ENCODE peak calls at places on chromosomes 16 and 17, in four cellular contexts. K is sigmoid colon, M is left ventricle myocardium inferior, L is HL-60. Y is an unnamed sample. For H3K27me3, the result is how much of the 10 kb centered on the place peaks cover.

GRCh38 chr16:47258874-47259461 is 115.2 kb upstream of the NETO2 start:
- DNase-seq in K (no peak), M (no peak), L (peak), Y (no peak)

GRCh38 chr17:19002805-19003542 is 1.6 kb downstream of the FAM83G start:
- DNase-seq in K (no peak), M (no peak), L (no peak), Y (no peak)

GRCh38 chr16:9225527-9226316 is 134.3 kb downstream of the HAPSTR1 start:
- DNase-seq in K (peak), M (no peak), L (peak), Y (no peak)

GRCh38 chr17:52024296-52024870 is 134.1 kb downstream of the CA10 start:
- DNase-seq in K (no peak), M (no peak), L (no peak), Y (no peak)

GRCh38 chr16:88539261-88539651 is 30.9 kb upstream of the ZC3H18 start:
- DNase-seq in K (no peak), M (no peak), L (no peak), Y (no peak)

GRCh38 chr17:40530988-40531971 is 29.9 kb upstream of the TNS4 start:
- DNase-seq in K (peak), M (no peak), L (no peak), Y (no peak)

GRCh38 chr16:89319883-89320716 is 102.6 kb downstream of the ZNF778 start:
- DNase-seq in K (peak), M (no peak), L (no peak), Y (peak)

GRCh38 chr16:28104404-28104803 is 40.9 kb upstream of the GSG1L start:
- DNase-seq in K (no peak), M (no peak), L (no peak), Y (no peak)

GRCh38 chr16:21628772-21629171 is 23.6 kb downstream of the IGSF6 start:
- DNase-seq in K (no peak), M (no peak), L (no peak), Y (no peak)

GRCh38 chr17:48561894-48562810 is 16.0 kb downstream of the HOXB4 start:
- DNase-seq in K (no peak), M (no peak), L (no peak), Y (no peak)

GRCh38 chr16:14014284-14014625 is 56.9 kb upstream of the MRTFB start:
- DNase-seq in K (no peak), M (no peak), L (no peak), Y (no peak)

DNA sequence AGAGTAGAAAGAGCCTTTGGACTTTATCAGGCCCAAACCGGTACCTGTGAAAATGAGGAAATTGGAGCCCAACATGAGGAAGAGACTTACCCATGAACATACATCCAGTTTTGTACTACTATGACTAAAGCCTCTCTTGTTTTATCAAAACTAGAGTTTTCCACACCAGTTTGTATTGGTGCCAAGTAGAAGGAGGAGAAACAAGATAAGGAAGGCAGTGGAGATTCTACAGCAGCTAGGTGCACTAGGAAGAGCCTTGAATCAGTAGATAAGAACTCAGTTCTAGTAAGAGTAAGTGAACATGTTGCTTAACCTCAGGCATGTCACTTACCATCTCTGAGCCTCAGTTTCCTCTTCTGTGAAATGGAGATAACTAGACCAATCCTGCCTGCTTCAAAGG is 13.7 kb upstream of the TMEM132E start:
- DNase-seq in K (no peak), M (no peak), L (no peak), Y (no peak)
- H3K27me3 ChIP-seq in K (under half), M (half or more), L (under half), Y (under half)

GRCh38 chr16:56894331-56894917 is 29.4 kb downstream of the SLC12A3 start:
- DNase-seq in K (no peak), M (no peak), L (no peak), Y (no peak)

GRCh38 chr16:56891685-56892084 is 26.7 kb downstream of the SLC12A3 start:
- DNase-seq in K (no peak), M (no peak), L (no peak), Y (no peak)

GRCh38 chr16:56895813-56896212 is 30.8 kb downstream of the SLC12A3 start:
- DNase-seq in K (no peak), M (no peak), L (no peak), Y (no peak)

GRCh38 chr16:56889206-56889605 is 24.2 kb downstream of the SLC12A3 start:
- DNase-seq in K (no peak), M (no peak), L (no peak), Y (no peak)

DNA sequence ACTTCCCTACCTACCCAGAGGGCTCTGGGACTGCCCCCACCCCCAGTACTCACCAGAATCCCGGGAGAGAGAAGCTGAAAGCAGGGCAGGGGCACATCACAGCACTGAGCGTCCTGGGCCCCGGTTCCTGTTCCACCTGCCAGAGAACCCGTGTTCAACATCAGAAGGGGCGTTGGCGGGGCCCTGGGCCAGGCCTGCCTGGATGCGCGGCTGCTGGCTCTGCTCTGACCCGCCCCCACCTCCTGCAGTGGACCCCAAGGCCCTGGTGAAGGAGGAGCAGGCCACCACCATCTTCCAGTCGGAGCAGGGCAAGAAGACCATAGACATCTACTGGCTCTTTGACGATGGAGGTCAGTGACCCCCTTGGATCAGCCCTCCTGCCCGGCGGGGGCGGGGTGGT is 27.7 kb downstream of the SLC12A3 start:
- DNase-seq in K (no peak), M (no peak), L (no peak), Y (no peak)
- H3K4me3 ChIP-seq in K (no peak), M (no peak), L (no peak), Y (no peak)

DNA sequence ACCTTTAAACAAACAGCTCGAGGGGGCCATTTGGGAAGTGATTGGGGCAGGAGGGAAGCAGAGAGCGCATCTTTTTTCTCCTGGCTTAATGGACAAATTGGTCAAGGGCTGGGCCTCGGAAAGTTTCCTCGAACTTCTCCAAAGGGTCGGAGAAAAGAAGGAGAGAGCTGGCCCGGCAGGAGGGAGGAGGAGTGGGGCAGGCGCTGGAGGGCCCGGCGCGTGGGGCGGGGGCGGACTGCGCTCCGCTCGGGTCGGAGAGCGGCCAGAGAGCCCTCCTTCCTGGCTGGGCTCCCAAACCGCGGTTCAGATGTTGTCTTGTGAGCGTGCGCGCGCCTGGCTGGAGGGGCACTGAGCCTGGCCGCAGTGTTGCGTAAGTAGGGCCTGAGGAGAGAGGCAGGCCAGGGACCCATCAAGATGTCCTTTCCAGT is 1.2 kb downstream of the MMP2 start:
- DNase-seq in K (peak), M (peak), L (peak), Y (no peak)
- H3K27me3 ChIP-seq in K (under half), M (half or more), L (under half), Y (under half)

GRCh38 chr17:59333845-59334244 is 2.4 kb downstream of the YPEL2 start:
- DNase-seq in K (no peak), M (no peak), L (no peak), Y (no peak)
- H3K4me3 ChIP-seq in K (no peak), M (peak), L (no peak), Y (no peak)

DNA sequence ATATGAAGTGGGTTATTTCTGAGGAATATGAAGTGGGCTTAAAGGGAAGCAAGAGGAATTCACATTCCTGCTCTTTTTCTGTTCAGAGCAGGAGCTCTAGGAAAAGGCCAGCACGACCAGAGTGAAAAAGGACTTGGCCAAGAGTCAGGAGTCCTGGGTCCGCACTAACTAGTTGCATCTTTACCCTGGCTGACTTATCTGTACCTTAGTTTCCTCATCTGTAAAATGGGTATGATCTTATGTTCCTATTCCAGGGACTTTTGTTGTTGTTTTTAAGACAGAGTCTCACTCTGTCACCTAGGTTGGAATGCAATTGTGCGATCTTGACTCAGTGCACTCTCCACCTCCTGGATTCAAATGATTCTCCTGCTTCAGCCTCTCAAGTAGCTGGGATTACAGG is 52.5 kb downstream of the CNGB1 start:
- DNase-seq in K (no peak), M (no peak), L (no peak), Y (no peak)
- H3K27me3 ChIP-seq in K (under half), M (under half), L (under half), Y (under half)

GRCh38 chr16:84841787-84842300 is 22.1 kb downstream of the CRISPLD2 start:
- DNase-seq in K (no peak), M (no peak), L (no peak), Y (no peak)

GRCh38 chr16:84840687-84841627 is 21.2 kb downstream of the CRISPLD2 start:
- DNase-seq in K (no peak), M (no peak), L (no peak), Y (no peak)

GRCh38 chr16:84844049-84844350 is 24.2 kb downstream of the CRISPLD2 start:
- DNase-seq in K (peak), M (no peak), L (no peak), Y (no peak)

GRCh38 chr16:84843149-84844048 is 23.6 kb downstream of the CRISPLD2 start:
- DNase-seq in K (no peak), M (no peak), L (no peak), Y (no peak)

DNA sequence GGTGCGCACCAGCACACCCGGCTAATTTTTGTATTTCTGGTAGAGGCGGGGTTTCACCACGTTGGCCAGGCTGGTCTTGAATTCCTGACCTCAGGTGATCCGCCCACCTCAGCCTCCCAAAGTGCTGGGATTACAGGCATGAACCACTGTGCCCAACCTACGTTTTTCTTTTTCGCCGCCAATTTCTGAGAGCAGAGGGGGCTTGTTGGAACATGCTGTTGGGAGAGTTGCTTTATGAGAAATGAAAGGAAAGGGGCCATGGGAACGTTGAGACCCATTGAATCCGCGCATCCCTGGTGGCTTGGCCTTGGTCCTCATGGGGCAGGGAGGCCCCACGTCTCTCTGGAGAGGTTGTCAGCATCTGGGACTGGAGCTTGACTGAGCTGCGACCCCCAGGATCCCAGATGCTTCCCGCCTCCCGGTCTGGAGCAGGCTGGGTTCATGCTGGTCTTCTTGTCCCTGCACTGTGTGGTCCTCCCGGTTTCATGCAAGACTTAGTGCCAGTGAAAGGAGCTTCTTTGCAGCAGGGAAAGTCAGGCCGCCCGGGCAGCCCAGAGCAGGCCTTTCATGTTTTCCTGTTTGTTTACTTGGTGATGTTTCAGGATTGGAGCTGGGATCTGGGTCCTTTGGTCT is 22.8 kb downstream of the CRISPLD2 start:
- DNase-seq in K (no peak), M (no peak), L (no peak), Y (no peak)
- H3K4me3 ChIP-seq in K (no peak), M (no peak), L (no peak), Y (no peak)

GRCh38 chr17:79799174-79799537 is 2.3 kb upstream of the CBX8 start:
- DNase-seq in K (no peak), M (no peak), L (no peak), Y (no peak)
- H3K27me3 ChIP-seq in K (half or more), M (half or more), L (half or more), Y (half or more)

GRCh38 chr16:10298416-10298815 is 87.4 kb upstream of the ATF7IP2 start:
- DNase-seq in K (no peak), M (no peak), L (no peak), Y (no peak)
- H3K4me3 ChIP-seq in K (no peak), M (no peak), L (no peak), Y (no peak)

Y was measured in kidney epithelial cell.